ENCODE peak calls at places on chromosome 16, in nine cellular contexts. One of them, this sample, is unnamed.

GRCh38 chr16:23119570-23119969 is 29.7 kb downstream of the USP31 start:
- DNase-seq in fibroblast of the conjunctiva: peak; percentile 53
- DNase-seq in nephron progenitor cell: no peak
- DNase-seq in activated T-cell treated with anti-CD3 and anti-CD28 coated beads for 1 hour: no peak
- DNase-seq in endodermal cell: no peak
- DNase-seq in stimulated activated CD4-positive, alpha-beta T cell treated with anti-CD3 and anti-CD28 coated beads, Interleukin-1b, Interleukin-23, amount 100 ng/mL, for 48 hours: no peak
- DNase-seq in fibroblast of villous mesenchyme: peak; percentile 72
- DNase-seq in HFFc6: peak; percentile 25
- DNase-seq in CD8-positive, alpha-beta memory T cell: no peak
- DNase-seq in this sample: no peak

GRCh38 chr16:66553223-66553622 is 847 bp downstream of the CKLF start:
- DNase-seq in fibroblast of the conjunctiva: no peak
- DNase-seq in activated T-cell treated with anti-CD3 and anti-CD28 coated beads for 1 hour: no peak
- DNase-seq in stimulated activated CD4-positive, alpha-beta T cell treated with anti-CD3 and anti-CD28 coated beads, Interleukin-1b, Interleukin-23, amount 100 ng/mL, for 48 hours: no peak
- DNase-seq in fibroblast of villous mesenchyme: no peak
- DNase-seq in nephron progenitor cell: no peak
- DNase-seq in HFFc6: no peak
- DNase-seq in endodermal cell: no peak
- DNase-seq in CD8-positive, alpha-beta memory T cell: no peak
- DNase-seq in this sample: no peak

GRCh38 chr16:35735403-35736251 is 2276.2 kb downstream of the TP53TG3F start:
- DNase-seq in CD8-positive, alpha-beta memory T cell: no peak
- DNase-seq in HFFc6: no peak
- DNase-seq in nephron progenitor cell: no peak
- DNase-seq in activated T-cell treated with anti-CD3 and anti-CD28 coated beads for 1 hour: no peak
- DNase-seq in endodermal cell: no peak
- DNase-seq in fibroblast of the conjunctiva: no peak
- DNase-seq in stimulated activated CD4-positive, alpha-beta T cell treated with anti-CD3 and anti-CD28 coated beads, Interleukin-1b, Interleukin-23, amount 100 ng/mL, for 48 hours: no peak
- DNase-seq in fibroblast of villous mesenchyme: no peak
- DNase-seq in this sample: no peak

GRCh38 chr16:30526137-30526822 is at the start of gene ZNF768:
- DNase-seq in fibroblast of villous mesenchyme: peak; percentile 46
- DNase-seq in CD8-positive, alpha-beta memory T cell: peak; percentile 25
- DNase-seq in nephron progenitor cell: peak; percentile 77
- DNase-seq in endodermal cell: peak; percentile 87
- DNase-seq in activated T-cell treated with anti-CD3 and anti-CD28 coated beads for 1 hour: no peak
- DNase-seq in HFFc6: peak; percentile 7
- DNase-seq in fibroblast of the conjunctiva: no peak
- DNase-seq in stimulated activated CD4-positive, alpha-beta T cell treated with anti-CD3 and anti-CD28 coated beads, Interleukin-1b, Interleukin-23, amount 100 ng/mL, for 48 hours: no peak
- DNase-seq in this sample: no peak

GRCh38 chr16:87555647-87556046 is 46.7 kb upstream of the JPH3 start:
- DNase-seq in fibroblast of villous mesenchyme: no peak
- DNase-seq in endodermal cell: no peak
- DNase-seq in nephron progenitor cell: no peak
- DNase-seq in activated T-cell treated with anti-CD3 and anti-CD28 coated beads for 1 hour: no peak
- DNase-seq in stimulated activated CD4-positive, alpha-beta T cell treated with anti-CD3 and anti-CD28 coated beads, Interleukin-1b, Interleukin-23, amount 100 ng/mL, for 48 hours: no peak
- DNase-seq in HFFc6: no peak
- DNase-seq in fibroblast of the conjunctiva: no peak
- DNase-seq in CD8-positive, alpha-beta memory T cell: no peak
- DNase-seq in this sample: no peak

GRCh38 chr16:88754109-88754911 is 30.7 kb downstream of the PIEZO1 start:
- DNase-seq in endodermal cell: no peak
- DNase-seq in stimulated activated CD4-positive, alpha-beta T cell treated with anti-CD3 and anti-CD28 coated beads, Interleukin-1b, Interleukin-23, amount 100 ng/mL, for 48 hours: no peak
- DNase-seq in fibroblast of the conjunctiva: no peak
- DNase-seq in CD8-positive, alpha-beta memory T cell: no peak
- DNase-seq in fibroblast of villous mesenchyme: no peak
- DNase-seq in nephron progenitor cell: no peak
- DNase-seq in HFFc6: no peak
- DNase-seq in activated T-cell treated with anti-CD3 and anti-CD28 coated beads for 1 hour: no peak
- DNase-seq in this sample: no peak

GRCh38 chr16:49899991-49900690 is 44.2 kb upstream of the ZNF423 start:
- DNase-seq in nephron progenitor cell: no peak
- DNase-seq in fibroblast of villous mesenchyme: no peak
- DNase-seq in endodermal cell: no peak
- DNase-seq in activated T-cell treated with anti-CD3 and anti-CD28 coated beads for 1 hour: no peak
- DNase-seq in stimulated activated CD4-positive, alpha-beta T cell treated with anti-CD3 and anti-CD28 coated beads, Interleukin-1b, Interleukin-23, amount 100 ng/mL, for 48 hours: no peak
- DNase-seq in HFFc6: no peak
- DNase-seq in fibroblast of the conjunctiva: no peak
- DNase-seq in CD8-positive, alpha-beta memory T cell: no peak
- DNase-seq in this sample: no peak

GRCh38 chr16:69772560-69773254 is 10.6 kb downstream of the WWP2 start:
- DNase-seq in activated T-cell treated with anti-CD3 and anti-CD28 coated beads for 1 hour: no peak
- DNase-seq in fibroblast of villous mesenchyme: peak; percentile 34
- DNase-seq in nephron progenitor cell: no peak
- DNase-seq in fibroblast of the conjunctiva: no peak
- DNase-seq in CD8-positive, alpha-beta memory T cell: no peak
- DNase-seq in HFFc6: no peak
- DNase-seq in stimulated activated CD4-positive, alpha-beta T cell treated with anti-CD3 and anti-CD28 coated beads, Interleukin-1b, Interleukin-23, amount 100 ng/mL, for 48 hours: peak; percentile 15
- DNase-seq in endodermal cell: no peak
- DNase-seq in this sample: no peak

GRCh38 chr16:2468142-2468724 is 2.9 kb upstream of the NTN3 start:
- DNase-seq in fibroblast of the conjunctiva: no peak
- DNase-seq in nephron progenitor cell: peak; percentile 55
- DNase-seq in CD8-positive, alpha-beta memory T cell: no peak
- DNase-seq in endodermal cell: peak; percentile 76
- DNase-seq in HFFc6: no peak
- DNase-seq in activated T-cell treated with anti-CD3 and anti-CD28 coated beads for 1 hour: no peak
- DNase-seq in stimulated activated CD4-positive, alpha-beta T cell treated with anti-CD3 and anti-CD28 coated beads, Interleukin-1b, Interleukin-23, amount 100 ng/mL, for 48 hours: no peak
- DNase-seq in fibroblast of villous mesenchyme: peak; percentile 19
- DNase-seq in this sample: no peak

GRCh38 chr16:17302213-17302612 is 168.5 kb downstream of the XYLT1 start:
- DNase-seq in stimulated activated CD4-positive, alpha-beta T cell treated with anti-CD3 and anti-CD28 coated beads, Interleukin-1b, Interleukin-23, amount 100 ng/mL, for 48 hours: no peak
- DNase-seq in fibroblast of the conjunctiva: no peak
- DNase-seq in endodermal cell: no peak
- DNase-seq in fibroblast of villous mesenchyme: no peak
- DNase-seq in CD8-positive, alpha-beta memory T cell: no peak
- DNase-seq in activated T-cell treated with anti-CD3 and anti-CD28 coated beads for 1 hour: no peak
- DNase-seq in HFFc6: no peak
- DNase-seq in nephron progenitor cell: no peak
- DNase-seq in this sample: no peak

GRCh38 chr16:85761866-85762265 is 11.0 kb upstream of the C16orf74 start:
- DNase-seq in stimulated activated CD4-positive, alpha-beta T cell treated with anti-CD3 and anti-CD28 coated beads, Interleukin-1b, Interleukin-23, amount 100 ng/mL, for 48 hours: no peak
- DNase-seq in fibroblast of villous mesenchyme: no peak
- DNase-seq in endodermal cell: no peak
- DNase-seq in HFFc6: no peak
- DNase-seq in nephron progenitor cell: no peak
- DNase-seq in CD8-positive, alpha-beta memory T cell: no peak
- DNase-seq in activated T-cell treated with anti-CD3 and anti-CD28 coated beads for 1 hour: no peak
- DNase-seq in fibroblast of the conjunctiva: no peak
- DNase-seq in this sample: no peak

GRCh38 chr16:85428168-85428898 is 184.8 kb upstream of the GSE1 start:
- DNase-seq in activated T-cell treated with anti-CD3 and anti-CD28 coated beads for 1 hour: no peak
- DNase-seq in stimulated activated CD4-positive, alpha-beta T cell treated with anti-CD3 and anti-CD28 coated beads, Interleukin-1b, Interleukin-23, amount 100 ng/mL, for 48 hours: peak; percentile 38
- DNase-seq in CD8-positive, alpha-beta memory T cell: peak; percentile 49
- DNase-seq in fibroblast of the conjunctiva: no peak
- DNase-seq in endodermal cell: peak; percentile 74
- DNase-seq in HFFc6: no peak
- DNase-seq in nephron progenitor cell: peak; percentile 47
- DNase-seq in fibroblast of villous mesenchyme: peak; percentile 23
- DNase-seq in this sample: no peak

GRCh38 chr16:19664166-19664565 is 53.9 kb downstream of the KNOP1 start:
- DNase-seq in activated T-cell treated with anti-CD3 and anti-CD28 coated beads for 1 hour: no peak
- DNase-seq in stimulated activated CD4-positive, alpha-beta T cell treated with anti-CD3 and anti-CD28 coated beads, Interleukin-1b, Interleukin-23, amount 100 ng/mL, for 48 hours: no peak
- DNase-seq in nephron progenitor cell: no peak
- DNase-seq in CD8-positive, alpha-beta memory T cell: no peak
- DNase-seq in endodermal cell: no peak
- DNase-seq in fibroblast of villous mesenchyme: no peak
- DNase-seq in HFFc6: no peak
- DNase-seq in fibroblast of the conjunctiva: no peak
- DNase-seq in this sample: no peak